ENCODE peak calls at places on chromosomes 5 and 9, in nine cellular contexts. G, Y, Q, M, T, H, J, O and F are unnamed samples.

GRCh38 chr5:51159164-51159563 is 224.1 kb upstream of the ISL1 start:
- DNase-seq in Y (no peak), H (no peak), M (no peak), J (no peak), G (no peak), O (no peak), Q (no peak), T (no peak), F (no peak)

GRCh38 chr9:80146466-80146865 is 574.7 kb downstream of the TLE4 start:
- DNase-seq in J (no peak), O (peak), Y (no peak), T (no peak), M (no peak), Q (no peak), G (no peak), H (no peak), F (no peak)

GRCh38 chr9:84229186-84229585 is 111.4 kb downstream of the SLC28A3 start:
- DNase-seq in M (no peak), O (no peak), G (no peak), Y (no peak), H (no peak), T (no peak), Q (no peak), J (no peak), F (no peak)

GRCh38 chr5:171386861-171387254 is 791 bp upstream of the NPM1 start:
- DNase-seq in H (no peak), G (peak), O (no peak), T (no peak), Q (peak), J (peak), Y (no peak), M (no peak), F (no peak)

GRCh38 chr9:109198736-109199384 is 31.8 kb upstream of the FRRS1L start:
- DNase-seq in O (peak), J (no peak), T (no peak), G (no peak), Q (no peak), Y (no peak), H (no peak), M (no peak), F (no peak)

GRCh38 chr5:139134906-139135305 is 63.3 kb downstream of the SIL1 start:
- DNase-seq in Q (no peak), T (no peak), H (no peak), M (no peak), J (no peak), O (no peak), G (no peak), Y (no peak), F (no peak)

GRCh38 chr5:149730620-149731331 is 666 bp downstream of the PPARGC1B start:
- DNase-seq in Y (no peak), Q (peak), J (peak), O (peak), T (peak), M (peak), G (peak), H (peak), F (no peak)

GRCh38 chr5:114176356-114176755 is 185.5 kb upstream of the KCNN2 start:
- DNase-seq in M (no peak), H (no peak), J (no peak), Y (no peak), T (no peak), O (no peak), G (no peak), Q (peak), F (no peak)

GRCh38 chr5:10674582-10674981 is 86.5 kb downstream of the DAP start:
- DNase-seq in H (peak), G (no peak), M (no peak), O (no peak), Y (no peak), J (no peak), T (no peak), Q (no peak), F (no peak)

GRCh38 chr9:38256461-38256860 is 136.0 kb upstream of the ALDH1B1 start:
- DNase-seq in H (no peak), T (no peak), G (no peak), Y (no peak), J (no peak), O (no peak), Q (no peak), M (no peak), F (no peak)

GRCh38 chr5:9543266-9543925 is 2.5 kb downstream of the SEMA5A start:
- DNase-seq in Q (peak), H (no peak), O (no peak), G (no peak), J (no peak), Y (no peak), M (no peak), T (no peak), F (no peak)

GRCh38 chr5:145971108-145971507 is 34.7 kb downstream of the SH3RF2 start:
- DNase-seq in M (no peak), Y (no peak), T (no peak), G (no peak), O (no peak), J (no peak), Q (no peak), H (no peak), F (no peak)

GRCh38 chr9:74281674-74282073 is 215.5 kb upstream of the RORB start:
- DNase-seq in H (no peak), Q (no peak), T (no peak), G (no peak), J (no peak), O (peak), Y (no peak), M (no peak), F (no peak)
- TF ChIP-seq CTCF in H (no peak), Q (no peak), T (no peak), G (no peak), J (peak), O (no peak), Y (no peak), M (no peak), F (no peak)

GRCh38 chr5:129664336-129664937 is 83.5 kb upstream of the MINAR2 start:
- DNase-seq in T (peak), J (peak), Y (peak), H (no peak), M (peak), O (peak), G (no peak), Q (peak), F (no peak)
- TF ChIP-seq CTCF in T (peak), J (peak), Y (peak), H (peak), M (peak), O (peak), G (no peak), Q (peak), F (peak)

DNA sequence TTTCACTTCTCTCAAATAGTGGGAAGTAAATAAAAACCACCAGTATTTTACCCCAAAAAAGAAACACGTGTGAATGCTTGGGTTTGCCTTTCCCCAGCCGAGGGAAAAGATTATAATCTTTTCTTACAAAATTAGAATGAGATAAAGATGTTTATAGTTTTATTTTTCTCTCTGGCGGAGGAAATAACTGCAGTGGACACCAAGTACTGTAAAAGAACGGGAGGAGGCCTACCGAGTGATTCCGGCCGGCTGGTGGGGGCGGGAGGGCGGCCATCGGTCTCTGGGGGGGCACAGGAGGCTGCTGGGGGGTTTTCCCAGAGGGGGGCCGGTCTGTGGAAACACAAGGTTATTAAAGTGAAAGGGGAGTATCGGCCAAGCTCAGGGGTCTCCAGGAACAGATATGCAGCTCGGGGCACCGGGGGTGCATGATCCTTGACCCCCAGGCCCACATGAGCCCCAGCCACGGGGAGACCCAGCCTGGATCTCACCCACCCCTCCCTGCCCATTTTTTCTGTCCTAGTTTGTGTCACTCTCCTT is 29.4 kb downstream of the LCP2 start:
- DNase-seq in T (no peak), Q (no peak), J (no peak), M (no peak), H (no peak), G (no peak), O (no peak), Y (no peak), F (no peak)
- TF ChIP-seq CTCF in T (no peak), Q (no peak), J (no peak), M (no peak), H (peak), G (no peak), O (no peak), Y (no peak), F (peak)

GRCh38 chr9:124292696-124293593 is 35.2 kb downstream of the NEK6 start:
- DNase-seq in O (no peak), T (no peak), G (no peak), Y (no peak), M (no peak), Q (no peak), H (no peak), J (no peak), F (no peak)

GRCh38 chr9:124290743-124291554 is 33.2 kb downstream of the NEK6 start:
- DNase-seq in J (no peak), M (no peak), T (no peak), O (no peak), H (no peak), Y (no peak), Q (no peak), G (no peak), F (no peak)

GRCh38 chr9:124291801-124292396 is 34.1 kb downstream of the NEK6 start:
- DNase-seq in Q (no peak), T (no peak), G (peak), H (peak), J (no peak), M (no peak), O (no peak), Y (peak), F (no peak)

GRCh38 chr9:124286292-124286931 is 28.7 kb downstream of the NEK6 start:
- DNase-seq in T (no peak), M (no peak), Y (peak), G (no peak), J (peak), O (no peak), H (no peak), Q (peak), F (no peak)

GRCh38 chr9:124290053-124290581 is 32.4 kb downstream of the NEK6 start:
- DNase-seq in H (no peak), G (peak), J (no peak), M (no peak), Y (peak), Q (no peak), T (no peak), O (no peak), F (no peak)
- TF ChIP-seq CTCF in H (no peak), G (no peak), J (no peak), M (no peak), Y (no peak), Q (no peak), T (no peak), O (no peak), F (no peak)

DNA sequence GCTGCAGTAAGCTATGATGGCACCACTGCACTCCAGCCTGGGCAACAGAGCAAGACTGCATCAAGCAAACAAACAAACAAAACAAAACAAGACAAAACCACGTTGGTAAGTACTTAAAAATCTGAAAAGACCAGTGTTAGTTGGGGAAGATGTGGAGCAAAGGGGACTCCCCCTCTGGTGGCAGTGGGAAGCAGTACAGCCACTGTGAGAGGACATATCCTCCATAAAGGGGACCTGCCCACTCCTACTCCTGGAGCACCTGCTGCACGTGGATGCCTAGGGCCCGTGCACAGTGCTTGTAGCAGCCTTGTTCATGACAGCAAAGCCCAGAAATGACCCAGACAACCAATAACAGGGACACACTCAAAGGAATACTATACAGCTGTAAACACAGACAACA is 17.0 kb upstream of the IPPK start:
- DNase-seq in H (no peak), G (no peak), T (no peak), M (no peak), Y (no peak), J (no peak), O (peak), Q (peak), F (no peak)
- TF ChIP-seq CTCF in H (no peak), G (no peak), T (no peak), M (no peak), Y (no peak), J (no peak), O (no peak), Q (peak), F (peak)

DNA sequence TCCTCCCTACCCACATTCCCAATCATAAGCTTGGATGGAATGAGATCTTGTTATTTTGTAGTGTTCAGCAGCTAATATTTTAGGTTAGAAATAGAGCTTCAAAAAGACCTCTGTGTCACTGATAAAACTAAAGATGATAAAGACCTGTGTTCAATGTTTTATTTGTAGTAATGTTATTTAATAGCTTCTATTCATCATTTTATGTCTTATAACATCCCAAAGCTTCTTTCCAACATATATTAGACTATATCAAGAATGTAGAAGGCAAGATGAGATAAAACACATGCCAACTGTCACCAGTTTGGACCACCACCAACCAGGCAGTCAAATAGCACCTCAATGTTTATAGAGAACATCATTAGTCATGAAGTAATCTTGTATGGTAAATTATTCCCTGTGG is 409.5 kb upstream of the ITGA1 start:
- DNase-seq in H (no peak), O (no peak), J (no peak), Q (no peak), M (no peak), Y (no peak), T (no peak), G (no peak), F (no peak)
- TF ChIP-seq CTCF in H (no peak), O (no peak), J (no peak), Q (no peak), M (no peak), Y (no peak), T (no peak), G (no peak), F (no peak)

GRCh38 chr5:121503111-121503840 is 348.4 kb upstream of the FTMT start:
- DNase-seq in J (peak), Y (peak), Q (peak), O (peak), T (peak), G (no peak), M (peak), H (peak), F (no peak)
- TF ChIP-seq CTCF in J (no peak), Y (no peak), Q (no peak), O (no peak), T (no peak), G (no peak), M (no peak), H (no peak), F (no peak)

GRCh38 chr5:20466507-20466906 is 478.5 kb upstream of the CDH18 start:
- DNase-seq in Y (no peak), Q (no peak), O (no peak), M (no peak), J (no peak), H (no peak), G (no peak), T (no peak), F (no peak)

GRCh38 chr5:20463206-20463605 is 475.2 kb upstream of the CDH18 start:
- DNase-seq in G (no peak), O (no peak), Y (no peak), M (no peak), H (no peak), J (no peak), Q (no peak), T (no peak), F (no peak)
- TF ChIP-seq CTCF in G (no peak), O (no peak), Y (no peak), M (no peak), H (no peak), J (no peak), Q (no peak), T (no peak), F (no peak)

DNA sequence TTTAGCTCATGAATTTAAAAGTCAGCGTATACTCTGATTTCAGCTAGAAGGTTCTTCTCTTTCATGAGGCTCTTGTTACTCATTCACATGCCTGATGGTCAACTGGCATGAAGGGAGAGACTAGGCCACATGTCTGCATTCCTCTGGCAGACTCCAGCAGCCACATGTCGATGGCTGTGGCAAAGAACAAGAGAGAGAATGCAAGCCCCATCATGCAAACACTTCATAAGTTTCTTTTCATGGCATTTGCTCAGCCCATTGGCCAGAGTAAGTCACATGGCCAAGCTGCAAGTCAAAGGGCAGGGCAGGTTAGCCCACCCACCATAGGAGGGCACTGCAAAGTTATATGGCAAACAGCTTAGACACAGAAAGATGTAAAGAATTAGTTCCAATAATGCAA is 5.4 kb downstream of the KCNV2 start:
- DNase-seq in M (no peak), Y (no peak), H (no peak), Q (peak), G (no peak), O (peak), T (no peak), J (no peak), F (no peak)
- TF ChIP-seq CTCF in M (no peak), Y (no peak), H (no peak), Q (no peak), G (no peak), O (no peak), T (no peak), J (no peak), F (no peak)

GRCh38 chr9:132312426-132312825 is 42.4 kb downstream of the SETX start:
- DNase-seq in G (no peak), Q (no peak), M (no peak), J (no peak), H (no peak), O (no peak), Y (no peak), T (no peak), F (no peak)

GRCh38 chr9:132311978-132312377 is 42.8 kb downstream of the SETX start:
- DNase-seq in H (no peak), Q (no peak), Y (no peak), M (no peak), J (no peak), T (no peak), O (no peak), G (no peak), F (no peak)

GRCh38 chr9:132309056-132309455 is 45.7 kb downstream of the SETX start:
- DNase-seq in M (no peak), O (no peak), T (no peak), H (no peak), Y (no peak), G (no peak), J (no peak), Q (no peak), F (no peak)

DNA sequence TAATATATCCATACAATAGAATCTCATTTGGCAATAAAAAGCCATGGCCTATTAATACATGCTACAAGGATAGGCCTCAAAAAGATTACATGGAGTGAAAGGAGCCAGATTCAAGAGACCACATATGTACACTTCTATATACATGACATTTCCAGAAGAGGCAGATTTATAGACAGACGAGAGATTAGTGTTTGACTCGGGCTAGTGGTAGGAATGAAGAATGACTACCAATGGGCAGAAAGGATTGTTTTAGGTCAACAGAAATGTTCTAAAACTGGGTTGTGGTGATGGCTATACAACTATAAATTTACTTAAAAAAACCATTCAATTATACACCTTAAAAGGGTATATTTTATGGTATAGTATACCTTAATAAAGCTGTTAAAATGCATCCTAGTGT is 41.9 kb downstream of the SETX start:
- DNase-seq in J (no peak), Y (no peak), H (no peak), G (no peak), M (no peak), Q (no peak), T (no peak), O (no peak), F (no peak)
- TF ChIP-seq CTCF in J (peak), Y (no peak), H (no peak), G (no peak), M (no peak), Q (peak), T (no peak), O (no peak), F (peak)